ENCODE peak calls at places on chromosome 4, in six cellular contexts. R is activated naive CD4-positive, alpha-beta T cell treated with anti-CD3 and anti-CD28 coated beads for 36 hours; D is stimulated activated CD4-positive, alpha-beta T cell treated with anti-CD3 and anti-CD28 coated beads, Interleukin-4, amount 100 ng/mL, for 1 hour; I is activated CD8-positive, alpha-beta memory T cell treated with anti-CD3 and anti-CD28 coated beads for 48 hours; J is left cardiac atrium; U is heart right ventricle. G is an unnamed sample.

GRCh38 chr4:177375372-177375771 is 65.7 kb downstream of the NEIL3 start:
- DNase-seq in I (no peak), R (no peak), D (no peak), J (no peak), U (no peak), G (no peak)

GRCh38 chr4:111991797-111992196 is 153.5 kb upstream of the FAM241A start:
- DNase-seq in U (no peak), J (no peak), D (no peak), I (no peak), R (no peak), G (no peak)

GRCh38 chr4:82801910-82802521 is 3.4 kb upstream of the SCD5 start:
- DNase-seq in U (no peak), I (no peak), D (no peak), J (no peak), R (no peak), G (no peak)

GRCh38 chr4:169133932-169134331 is 123.9 kb upstream of the CBR4 start:
- DNase-seq in J (no peak), R (no peak), I (no peak), D (no peak), U (no peak), G (no peak)

GRCh38 chr4:146255874-146256273 is 41.5 kb downstream of the REELD1 start:
- DNase-seq in D (no peak), U (no peak), R (no peak), J (no peak), I (no peak), G (no peak)

GRCh38 chr4:20890752-20891151 is 190.5 kb downstream of the PACRGL start:
- DNase-seq in D (no peak), R (no peak), I (no peak), J (no peak), U (no peak), G (no peak)

GRCh38 chr4:185520119-185520518 is 15.2 kb downstream of the PDLIM3 start:
- DNase-seq in J (no peak), R (no peak), D (no peak), I (no peak), U (no peak), G (peak)

GRCh38 chr4:5824635-5825034 is 68.3 kb downstream of the CRMP1 start:
- DNase-seq in J (no peak), I (no peak), D (no peak), R (peak), U (no peak), G (no peak)

GRCh38 chr4:129583868-129584267 is 487.9 kb downstream of the C4orf33 start:
- DNase-seq in I (no peak), U (no peak), D (no peak), J (peak), R (no peak), G (no peak)

GRCh38 chr4:153243464-153243863 is 39.2 kb downstream of the TRIM2 start:
- DNase-seq in J (no peak), I (no peak), D (no peak), R (no peak), U (no peak), G (no peak)

GRCh38 chr4:93199492-93199891 is 629.1 kb upstream of the ATOH1 start:
- DNase-seq in U (no peak), I (no peak), J (no peak), R (no peak), D (no peak), G (peak)

GRCh38 chr4:183987987-183988392 is 82.9 kb downstream of the STOX2 start:
- DNase-seq in U (peak), R (peak), I (no peak), D (no peak), J (peak), G (peak)